ENCODE peak calls at places on chromosomes 5 and 9, in six cellular contexts. One of them, this sample, is unnamed.

GRCh38 chr5:16508730-16509531 is 43.3 kb upstream of the ZNF622 start:
- DNase-seq in GM12891: no peak
- DNase-seq in NCI-H1436 treated with DMSO at 0.1 percent for 48 hours: peak
- DNase-seq in lower leg skin: peak
- DNase-seq in RCC 7860: peak
- DNase-seq in amygdala: no peak
- DNase-seq in this sample: no peak

GRCh38 chr5:134937547-134937946 is 30.2 kb upstream of the CATSPER3 start:
- DNase-seq in GM12891: no peak
- DNase-seq in RCC 7860: no peak
- DNase-seq in amygdala: no peak
- DNase-seq in NCI-H1436 treated with DMSO at 0.1 percent for 48 hours: no peak
- DNase-seq in lower leg skin: no peak
- DNase-seq in this sample: no peak

GRCh38 chr9:120579139-120579749 is 723 bp downstream of the CDK5RAP2 start:
- DNase-seq in GM12891: no peak
- DNase-seq in lower leg skin: no peak
- DNase-seq in RCC 7860: no peak
- DNase-seq in NCI-H1436 treated with DMSO at 0.1 percent for 48 hours: no peak
- DNase-seq in amygdala: no peak
- DNase-seq in this sample: no peak

GRCh38 chr5:93076096-93076495 is 504.9 kb downstream of the NR2F1-AS1 start:
- DNase-seq in amygdala: no peak
- DNase-seq in lower leg skin: no peak
- DNase-seq in GM12891: no peak
- DNase-seq in RCC 7860: no peak
- DNase-seq in NCI-H1436 treated with DMSO at 0.1 percent for 48 hours: no peak
- DNase-seq in this sample: no peak

GRCh38 chr9:117002686-117003085 is 315.6 kb downstream of the TRIM32 start:
- DNase-seq in GM12891: no peak
- DNase-seq in lower leg skin: no peak
- DNase-seq in NCI-H1436 treated with DMSO at 0.1 percent for 48 hours: no peak
- DNase-seq in amygdala: no peak
- DNase-seq in RCC 7860: no peak
- DNase-seq in this sample: no peak

GRCh38 chr9:88196456-88196855 is 58.2 kb upstream of the SPATA31C2 start:
- DNase-seq in amygdala: no peak
- DNase-seq in GM12891: no peak
- DNase-seq in lower leg skin: no peak
- DNase-seq in RCC 7860: no peak
- DNase-seq in NCI-H1436 treated with DMSO at 0.1 percent for 48 hours: no peak
- DNase-seq in this sample: no peak

GRCh38 chr5:81751009-81751835 is at the start of gene SSBP2:
- DNase-seq in NCI-H1436 treated with DMSO at 0.1 percent for 48 hours: peak
- DNase-seq in amygdala: peak
- DNase-seq in RCC 7860: peak
- DNase-seq in lower leg skin: peak
- DNase-seq in GM12891: peak
- DNase-seq in this sample: peak

GRCh38 chr9:131627326-131627845 is 82.1 kb downstream of the PRRT1B start:
- DNase-seq in amygdala: no peak
- DNase-seq in lower leg skin: no peak
- DNase-seq in RCC 7860: peak
- DNase-seq in NCI-H1436 treated with DMSO at 0.1 percent for 48 hours: no peak
- DNase-seq in GM12891: no peak
- DNase-seq in this sample: no peak

GRCh38 chr9:123763910-123764588 is 165.9 kb downstream of the DENND1A start:
- DNase-seq in RCC 7860: peak
- DNase-seq in lower leg skin: no peak
- DNase-seq in NCI-H1436 treated with DMSO at 0.1 percent for 48 hours: no peak
- DNase-seq in amygdala: no peak
- DNase-seq in GM12891: no peak
- DNase-seq in this sample: no peak